ENCODE peak calls at places on chromosomes 12 and 14, in four cellular contexts. B is ascending aorta, K is colonic mucosa, P is stromal cell of bone marrow. E is an unnamed sample.

GRCh38 chr12:119959435-119959834 is 29.6 kb upstream of the BICDL1 start:
- DNase-seq in B (no peak), K (no peak), P (no peak), E (no peak)

GRCh38 chr12:131507881-131508280 is 203.0 kb upstream of the SFSWAP start:
- DNase-seq in K (no peak), B (no peak), P (no peak), E (no peak)

GRCh38 chr14:21940887-21941855 is 267.6 kb upstream of the OR4E1 start:
- DNase-seq in B (no peak), K (no peak), P (no peak), E (no peak)

GRCh38 chr12:117832459-117833457 is 136.0 kb downstream of the KSR2 start:
- DNase-seq in K (no peak), P (peak), B (no peak), E (no peak)

GRCh38 chr12:69986109-69986508 is 161.1 kb downstream of the MYRFL start:
- DNase-seq in P (no peak), K (no peak), B (no peak), E (no peak)

GRCh38 chr12:806116-806805 is 53.9 kb downstream of the WNK1 start:
- DNase-seq in P (no peak), B (no peak), K (no peak), E (no peak)

GRCh38 chr12:104056419-104056972 is 6.5 kb upstream of the GLT8D2 start:
- DNase-seq in B (no peak), K (no peak), P (no peak), E (no peak)

GRCh38 chr14:71021347-71022014 is 114.2 kb downstream of the PCNX1 start:
- DNase-seq in K (no peak), B (no peak), P (peak), E (peak)

GRCh38 chr12:122309564-122310121 is 43.3 kb upstream of the VPS33A start:
- DNase-seq in K (no peak), P (no peak), B (no peak), E (no peak)

GRCh38 chr12:126708492-126708896 is 1558.5 kb upstream of the TMEM132C start:
- DNase-seq in B (no peak), P (peak), K (no peak), E (peak)

GRCh38 chr14:34374998-34375740 is 86.9 kb downstream of the SPTSSA start:
- DNase-seq in B (no peak), P (no peak), K (no peak), E (no peak)

GRCh38 chr12:69428351-69429048 is 41.7 kb upstream of the FRS2 start:
- DNase-seq in P (no peak), K (no peak), B (no peak), E (no peak)

GRCh38 chr12:132071001-132071810 is 72.9 kb downstream of the DDX51 start:
- DNase-seq in K (no peak), B (no peak), P (no peak), E (no peak)

GRCh38 chr12:102417055-102417454 is 63.3 kb downstream of the IGF1 start:
- DNase-seq in K (no peak), B (no peak), P (no peak), E (no peak)

GRCh38 chr12:105079011-105079570 is 5.2 kb downstream of the ALDH1L2 start:
- DNase-seq in B (no peak), K (no peak), P (no peak), E (no peak)

GRCh38 chr12:116113398-116114130 is 163.9 kb downstream of the MED13L start:
- DNase-seq in B (no peak), P (no peak), K (no peak), E (no peak)

GRCh38 chr12:67592228-67593011 is 56.1 kb upstream of the DYRK2 start:
- DNase-seq in K (peak), P (peak), B (no peak), E (peak)

GRCh38 chr12:2239376-2240010 is 186.7 kb downstream of the CACNA1C start:
- DNase-seq in K (no peak), P (no peak), B (no peak), E (no peak)

GRCh38 chr12:106113446-106114083 is 25.2 kb downstream of the NUAK1 start:
- DNase-seq in K (no peak), B (no peak), P (no peak), E (no peak)

GRCh38 chr14:24065408-24065807 is 6.0 kb upstream of the CPNE6 start:
- DNase-seq in P (no peak), B (no peak), K (no peak), E (no peak)

GRCh38 chr14:58572092-58572853 is 65.5 kb upstream of the DACT1 start:
- DNase-seq in K (no peak), B (no peak), P (no peak), E (no peak)

GRCh38 chr12:26239127-26239500 is 43.7 kb downstream of the SSPN start:
- DNase-seq in P (no peak), B (no peak), K (no peak), E (no peak)

GRCh38 chr12:10709808-10710207 is 13.3 kb downstream of the YBX3 start:
- DNase-seq in K (no peak), B (no peak), P (no peak), E (no peak)

GRCh38 chr14:21506557-21506956 is 4.6 kb downstream of the METTL3 start:
- DNase-seq in K (no peak), P (no peak), B (no peak), E (no peak)

GRCh38 chr12:69546693-69547438 is 38.4 kb upstream of the CCT2 start:
- DNase-seq in B (no peak), P (no peak), K (no peak), E (no peak)

GRCh38 chr14:79331820-79332219 is 879.5 kb downstream of the DIO2 start:
- DNase-seq in B (no peak), K (no peak), P (no peak), E (no peak)

GRCh38 chr12:12986775-12987332 is 13.2 kb downstream of the HEBP1 start:
- DNase-seq in B (no peak), K (no peak), P (no peak), E (no peak)

GRCh38 chr12:80700327-80700726 is 7.1 kb upstream of the MYF6 start:
- DNase-seq in K (no peak), B (no peak), P (no peak), E (no peak)

GRCh38 chr14:95260537-95261440 is 58.9 kb downstream of the CLMN start:
- DNase-seq in P (peak), K (no peak), B (no peak), E (no peak)

GRCh38 chr12:81639196-81639595 is 120.0 kb downstream of the PPFIA2 start:
- DNase-seq in B (no peak), P (no peak), K (no peak), E (no peak)

GRCh38 chr12:131673519-131674265 is 37.2 kb upstream of the SFSWAP start:
- DNase-seq in P (no peak), K (no peak), B (no peak), E (no peak)

GRCh38 chr12:79681008-79681590 is 9.7 kb downstream of the PAWR start:
- DNase-seq in K (no peak), P (no peak), B (no peak), E (no peak)